ENCODE peak calls at places on chromosomes 1 and 21, in five cellular contexts. X is amygdala, A is NCI-H446, Q is T follicular helper cell, F is mammary epithelial cell. V is an unnamed sample.

GRCh38 chr1:156643266-156644092 is 1.6 kb downstream of the BCAN start:
- DNase-seq in X (no peak), A (no peak), Q (no peak), F (no peak), V (no peak)

GRCh38 chr1:175504875-175505555 is 238.4 kb downstream of the TNR start:
- DNase-seq in X (no peak), A (no peak), Q (no peak), F (no peak), V (no peak)

GRCh38 chr21:21074305-21074704 is 76.1 kb downstream of the NCAM2 start:
- DNase-seq in X (no peak), A (no peak), Q (no peak), F (no peak), V (no peak)

GRCh38 chr1:167542109-167543032 is 11.2 kb downstream of the CREG1 start:
- DNase-seq in X (no peak), A (no peak), Q (no peak), F (no peak), V (no peak)

GRCh38 chr1:108357802-108358201 is 92.3 kb upstream of the NBPF6 start:
- DNase-seq in X (no peak), A (no peak), Q (no peak), F (no peak), V (no peak)

GRCh38 chr1:39474810-39475209 is 16.6 kb upstream of the BMP8A start:
- DNase-seq in X (no peak), A (no peak), Q (no peak), F (no peak), V (no peak)

GRCh38 chr1:167678422-167678821 is 43.4 kb upstream of the MPZL1 start:
- DNase-seq in X (no peak), A (no peak), Q (no peak), F (no peak), V (no peak)

GRCh38 chr1:151436985-151437384 is 22.3 kb downstream of the POGZ start:
- DNase-seq in X (no peak), A (no peak), Q (no peak), F (no peak), V (no peak)

GRCh38 chr1:200535605-200536004 is 84.9 kb downstream of the KIF14 start:
- DNase-seq in X (no peak), A (no peak), Q (peak), F (peak), V (peak)

GRCh38 chr1:114108741-114109255 is 44.9 kb downstream of the SYT6 start:
- DNase-seq in X (no peak), A (no peak), Q (no peak), F (no peak), V (no peak)

GRCh38 chr1:54869173-54869851 is 17.7 kb downstream of the DHCR24 start:
- DNase-seq in X (no peak), A (no peak), Q (no peak), F (no peak), V (no peak)

GRCh38 chr1:17090844-17091243 is 28.4 kb downstream of the PADI2 start:
- DNase-seq in X (no peak), A (no peak), Q (no peak), F (no peak), V (no peak)

GRCh38 chr1:214404571-214405213 is 123.7 kb downstream of the SMYD2 start:
- DNase-seq in X (no peak), A (no peak), Q (no peak), F (peak), V (no peak)

GRCh38 chr1:163410073-163410522 is 88.3 kb downstream of the NUF2 start:
- DNase-seq in X (no peak), A (peak), Q (no peak), F (peak), V (no peak)

GRCh38 chr1:7171574-7171973 is 386.3 kb downstream of the CAMTA1 start:
- DNase-seq in X (no peak), A (no peak), Q (no peak), F (no peak), V (no peak)

GRCh38 chr21:27831821-27832569 is 865.1 kb upstream of the ADAMTS5 start:
- DNase-seq in X (no peak), A (no peak), Q (no peak), F (no peak), V (no peak)

GRCh38 chr1:43908858-43909257 is 24.7 kb upstream of the ARTN start:
- DNase-seq in X (no peak), A (no peak), Q (no peak), F (no peak), V (no peak)

GRCh38 chr1:15799928-15800835 is 7.3 kb downstream of the UQCRHL start:
- DNase-seq in X (no peak), A (no peak), Q (no peak), F (peak), V (peak)

V was measured in right atrium auricular region.